ENCODE peak calls at places on chromosomes 4 and X, in seven cellular contexts. K is Calu3, E is T-helper 17 cell, U is HFF-Myc, G is MM.1S, N is aorta, V is AG20443. B is an unnamed sample.

GRCh38 chr4:138938371-138938699 is 77.2 kb upstream of the NOCT start:
- DNase-seq in K (no peak), E (no peak), U (peak), G (peak), N (no peak), V (peak), B (no peak)

GRCh38 chrX:132023896-132024386 is 839 bp downstream of the STK26 start:
- DNase-seq in K (peak), E (peak), U (no peak), G (peak), N (peak), V (no peak), B (peak)

GRCh38 chrX:9144643-9145290 is 110.8 kb upstream of the FAM9B start:
- DNase-seq in K (no peak), E (no peak), U (no peak), G (no peak), N (no peak), V (peak), B (no peak)

GRCh38 chrX:35890699-35891098 is 28.8 kb upstream of the CFAP47 start:
- DNase-seq in K (peak), E (no peak), U (no peak), G (peak), N (peak), V (peak), B (no peak)

GRCh38 chr4:63296773-63297172 is 1112.5 kb downstream of the TECRL start:
- DNase-seq in K (no peak), E (no peak), U (no peak), G (no peak), N (no peak), V (no peak), B (no peak)

GRCh38 chr4:132062611-132063239 is 1086.4 kb upstream of the PCDH10 start:
- DNase-seq in K (no peak), E (no peak), U (no peak), G (no peak), N (no peak), V (no peak), B (no peak)

GRCh38 chr4:19614171-19614570 is 637.5 kb upstream of the SLIT2 start:
- DNase-seq in K (no peak), E (no peak), U (no peak), G (no peak), N (no peak), V (no peak), B (no peak)

GRCh38 chrX:136635235-136635634 is 12.7 kb upstream of the CD40LG start:
- DNase-seq in K (no peak), E (no peak), U (no peak), G (peak), N (no peak), V (no peak), B (no peak)

GRCh38 chrX:71870337-71871098 is 40.1 kb upstream of the NHSL2 start:
- DNase-seq in K (peak), E (no peak), U (peak), G (peak), N (no peak), V (no peak), B (no peak)

GRCh38 chrX:48487362-48487785 is 11.4 kb downstream of the FTSJ1 start:
- DNase-seq in K (peak), E (no peak), U (peak), G (no peak), N (no peak), V (peak), B (no peak)

GRCh38 chrX:105126201-105126600 is 94.3 kb downstream of the TEX13A start:
- DNase-seq in K (no peak), E (no peak), U (no peak), G (no peak), N (no peak), V (no peak), B (no peak)

GRCh38 chrX:133929836-133930464 is 55.4 kb downstream of the GPC3 start:
- DNase-seq in K (no peak), E (no peak), U (no peak), G (no peak), N (no peak), V (no peak), B (no peak)

GRCh38 chrX:14022019-14022418 is 7.7 kb downstream of the GEMIN8 start:
- DNase-seq in K (no peak), E (no peak), U (no peak), G (no peak), N (no peak), V (no peak), B (no peak)

GRCh38 chrX:148416931-148417330 is 83.5 kb upstream of the AFF2 start:
- DNase-seq in K (no peak), E (no peak), U (no peak), G (no peak), N (no peak), V (peak), B (no peak)

GRCh38 chr4:100075056-100075455 is 115.2 kb downstream of the DDIT4L start:
- DNase-seq in K (no peak), E (no peak), U (no peak), G (no peak), N (no peak), V (no peak), B (no peak)

GRCh38 chr4:122863626-122864025 is 37.0 kb downstream of the FGF2 start:
- DNase-seq in K (no peak), E (no peak), U (no peak), G (no peak), N (no peak), V (no peak), B (no peak)

GRCh38 chr4:140186651-140187315 is 32.8 kb upstream of the MAML3 start:
- DNase-seq in K (peak), E (no peak), U (no peak), G (no peak), N (no peak), V (peak), B (no peak)

GRCh38 chrX:133776072-133776471 is 209.3 kb downstream of the GPC3 start:
- DNase-seq in K (no peak), E (peak), U (no peak), G (no peak), N (no peak), V (peak), B (peak)

GRCh38 chrX:111490683-111491082 is 20.8 kb upstream of the SERTM2 start:
- DNase-seq in K (no peak), E (no peak), U (no peak), G (no peak), N (no peak), V (no peak), B (no peak)

GRCh38 chrX:119880552-119881437 is 9.2 kb downstream of the NDUFA1 start:
- DNase-seq in K (peak), E (no peak), U (peak), G (peak), N (no peak), V (peak), B (no peak)

GRCh38 chrX:103464071-103464773 is 55.1 kb downstream of the RAB40A start:
- DNase-seq in K (peak), E (no peak), U (no peak), G (peak), N (no peak), V (peak), B (peak)

GRCh38 chr4:7340553-7341433 is 93.9 kb downstream of the PSAPL1 start:
- DNase-seq in K (no peak), E (no peak), U (no peak), G (no peak), N (no peak), V (no peak), B (no peak)

GRCh38 chr4:11602606-11603355 is 174.1 kb upstream of the HS3ST1 start:
- DNase-seq in K (no peak), E (no peak), U (no peak), G (no peak), N (no peak), V (no peak), B (no peak)

GRCh38 chr4:26804876-26805275 is 55.8 kb upstream of the STIM2 start:
- DNase-seq in K (no peak), E (no peak), U (no peak), G (no peak), N (no peak), V (no peak), B (no peak)

B was measured in T-helper 9 cell.